ENCODE peak calls at places on chromosomes 5 and 9, in six cellular contexts. One of them, this sample, is unnamed.

GRCh38 chr5:143870871-143871632 is 59.1 kb downstream of the HMHB1 start:
- DNase-seq in iPS-NIHi11: no peak
- DNase-seq in sciatic nerve: no peak
- DNase-seq in activated CD4-positive, alpha-beta T cell treated with anti-CD3 and anti-CD28 coated beads for 36 hours: no peak
- DNase-seq in glomerular endothelial cell: no peak
- DNase-seq in AG08396: no peak
- DNase-seq in this sample: peak; percentile 2

GRCh38 chr5:148433826-148434225 is 50.1 kb downstream of the FBXO38 start:
- DNase-seq in glomerular endothelial cell: no peak
- DNase-seq in activated CD4-positive, alpha-beta T cell treated with anti-CD3 and anti-CD28 coated beads for 36 hours: no peak
- DNase-seq in iPS-NIHi11: no peak
- DNase-seq in AG08396: no peak
- DNase-seq in sciatic nerve: no peak
- DNase-seq in this sample: no peak

GRCh38 chr5:80738466-80738865 is 83.7 kb upstream of the DHFR start:
- DNase-seq in activated CD4-positive, alpha-beta T cell treated with anti-CD3 and anti-CD28 coated beads for 36 hours: no peak
- DNase-seq in glomerular endothelial cell: no peak
- DNase-seq in iPS-NIHi11: no peak
- DNase-seq in sciatic nerve: no peak
- DNase-seq in AG08396: no peak
- DNase-seq in this sample: no peak

GRCh38 chr9:77864096-77864889 is 167.3 kb downstream of the GNAQ start:
- DNase-seq in AG08396: no peak
- DNase-seq in sciatic nerve: no peak
- DNase-seq in activated CD4-positive, alpha-beta T cell treated with anti-CD3 and anti-CD28 coated beads for 36 hours: no peak
- DNase-seq in iPS-NIHi11: no peak
- DNase-seq in glomerular endothelial cell: no peak
- DNase-seq in this sample: no peak

GRCh38 chr5:110769282-110769681 is 30.5 kb downstream of the SLC25A46 start:
- DNase-seq in glomerular endothelial cell: no peak
- DNase-seq in AG08396: peak; percentile 18
- DNase-seq in sciatic nerve: no peak
- DNase-seq in iPS-NIHi11: no peak
- DNase-seq in activated CD4-positive, alpha-beta T cell treated with anti-CD3 and anti-CD28 coated beads for 36 hours: no peak
- DNase-seq in this sample: peak; percentile 87

GRCh38 chr5:112492291-112492690 is 73.2 kb upstream of the EPB41L4A start:
- DNase-seq in AG08396: peak; percentile 53
- DNase-seq in activated CD4-positive, alpha-beta T cell treated with anti-CD3 and anti-CD28 coated beads for 36 hours: peak; percentile 59
- DNase-seq in sciatic nerve: peak; percentile 64
- DNase-seq in glomerular endothelial cell: no peak
- DNase-seq in iPS-NIHi11: peak; percentile 77
- DNase-seq in this sample: peak; percentile 84

GRCh38 chr9:125989524-125990180 is 242.5 kb downstream of the PBX3 start:
- DNase-seq in AG08396: no peak
- DNase-seq in glomerular endothelial cell: no peak
- DNase-seq in sciatic nerve: peak; percentile 37
- DNase-seq in iPS-NIHi11: no peak
- DNase-seq in activated CD4-positive, alpha-beta T cell treated with anti-CD3 and anti-CD28 coated beads for 36 hours: no peak
- DNase-seq in this sample: no peak

GRCh38 chr5:78816143-78816765 is 167.7 kb upstream of the LHFPL2 start:
- DNase-seq in sciatic nerve: no peak
- DNase-seq in glomerular endothelial cell: no peak
- DNase-seq in activated CD4-positive, alpha-beta T cell treated with anti-CD3 and anti-CD28 coated beads for 36 hours: no peak
- DNase-seq in iPS-NIHi11: no peak
- DNase-seq in AG08396: no peak
- DNase-seq in this sample: no peak

GRCh38 chr9:81754245-81754644 is 64.9 kb upstream of the TLE1 start:
- DNase-seq in glomerular endothelial cell: no peak
- DNase-seq in iPS-NIHi11: no peak
- DNase-seq in activated CD4-positive, alpha-beta T cell treated with anti-CD3 and anti-CD28 coated beads for 36 hours: no peak
- DNase-seq in sciatic nerve: no peak
- DNase-seq in AG08396: no peak
- DNase-seq in this sample: peak; percentile 40

GRCh38 chr5:179343021-179343781 is 2.1 kb downstream of the ADAMTS2 start:
- DNase-seq in sciatic nerve: no peak
- DNase-seq in AG08396: no peak
- DNase-seq in activated CD4-positive, alpha-beta T cell treated with anti-CD3 and anti-CD28 coated beads for 36 hours: peak; percentile 7
- DNase-seq in iPS-NIHi11: no peak
- DNase-seq in glomerular endothelial cell: no peak
- DNase-seq in this sample: peak; percentile 43

GRCh38 chr5:150349681-150350275 is 7.7 kb upstream of the TCOF1 start:
- DNase-seq in sciatic nerve: no peak
- DNase-seq in activated CD4-positive, alpha-beta T cell treated with anti-CD3 and anti-CD28 coated beads for 36 hours: no peak
- DNase-seq in iPS-NIHi11: no peak
- DNase-seq in AG08396: no peak
- DNase-seq in glomerular endothelial cell: no peak
- DNase-seq in this sample: no peak

GRCh38 chr5:139131062-139131856 is 66.9 kb downstream of the SIL1 start:
- DNase-seq in sciatic nerve: peak; percentile 55
- DNase-seq in activated CD4-positive, alpha-beta T cell treated with anti-CD3 and anti-CD28 coated beads for 36 hours: no peak
- DNase-seq in iPS-NIHi11: no peak
- DNase-seq in glomerular endothelial cell: no peak
- DNase-seq in AG08396: peak; percentile 69
- DNase-seq in this sample: peak; percentile 71

GRCh38 chr5:142680605-142681259 is 5.2 kb downstream of the FGF1 start:
- DNase-seq in iPS-NIHi11: no peak
- DNase-seq in AG08396: peak; percentile 43
- DNase-seq in glomerular endothelial cell: no peak
- DNase-seq in activated CD4-positive, alpha-beta T cell treated with anti-CD3 and anti-CD28 coated beads for 36 hours: no peak
- DNase-seq in sciatic nerve: no peak
- DNase-seq in this sample: peak; percentile 63

GRCh38 chr9:137582286-137582860 is 3.6 kb upstream of the DPH7 start:
- DNase-seq in iPS-NIHi11: peak; percentile 50
- DNase-seq in AG08396: no peak
- DNase-seq in sciatic nerve: no peak
- DNase-seq in glomerular endothelial cell: no peak
- DNase-seq in activated CD4-positive, alpha-beta T cell treated with anti-CD3 and anti-CD28 coated beads for 36 hours: peak; percentile 46
- DNase-seq in this sample: peak; percentile 43